ENCODE peak calls at places on chromosomes 3 and 15, in six cellular contexts. E is A549, N is SK-N-SH, D is AG10803, P is lower lobe of right lung, T is cardiac muscle cell. H is an unnamed sample.

GRCh38 chr3:107421170-107421792 is 44.0 kb downstream of the CCDC54 start:
- DNase-seq in N (peak), E (no peak), T (peak), D (peak), P (no peak), H (no peak)

GRCh38 chr15:25710184-25710583 is 152.9 kb downstream of the ATP10A start:
- DNase-seq in P (peak), E (peak), T (peak), D (peak), N (peak), H (peak)

GRCh38 chr3:36653095-36653494 is 111.3 kb downstream of the DCLK3 start:
- DNase-seq in T (no peak), P (no peak), D (peak), N (no peak), E (no peak), H (no peak)

GRCh38 chr3:120284702-120285507 is at the start of gene GPR156:
- DNase-seq in D (peak), E (peak), T (peak), P (no peak), N (peak), H (peak)

GRCh38 chr15:75104804-75105557 is 81.6 kb downstream of the PPCDC start:
- DNase-seq in T (peak), P (no peak), D (peak), N (no peak), E (peak), H (peak)

GRCh38 chr3:138729279-138729678 is 105.4 kb downstream of the PIK3CB start:
- DNase-seq in N (no peak), T (no peak), D (no peak), E (no peak), P (no peak), H (no peak)

GRCh38 chr3:137692803-137693431 is 71.2 kb upstream of the SOX14 start:
- DNase-seq in D (no peak), P (no peak), N (peak), E (no peak), T (no peak), H (peak)

GRCh38 chr3:139355502-139355901 is 11.7 kb downstream of the MRPS22 start:
- DNase-seq in E (no peak), D (peak), P (no peak), N (no peak), T (peak), H (no peak)

GRCh38 chr15:47188766-47189507 is 528.4 kb upstream of the SEMA6D start:
- DNase-seq in D (no peak), N (no peak), T (no peak), E (no peak), P (no peak), H (no peak)

GRCh38 chr15:47184405-47185221 is 532.7 kb upstream of the SEMA6D start:
- DNase-seq in N (peak), E (no peak), P (no peak), T (peak), D (peak), H (no peak)

GRCh38 chr15:47184003-47184404 is 533.3 kb upstream of the SEMA6D start:
- DNase-seq in T (no peak), N (peak), P (no peak), E (no peak), D (no peak), H (no peak)

GRCh38 chr15:47185222-47185800 is 532.0 kb upstream of the SEMA6D start:
- DNase-seq in N (no peak), D (no peak), T (peak), E (no peak), P (no peak), H (no peak)

DNA sequence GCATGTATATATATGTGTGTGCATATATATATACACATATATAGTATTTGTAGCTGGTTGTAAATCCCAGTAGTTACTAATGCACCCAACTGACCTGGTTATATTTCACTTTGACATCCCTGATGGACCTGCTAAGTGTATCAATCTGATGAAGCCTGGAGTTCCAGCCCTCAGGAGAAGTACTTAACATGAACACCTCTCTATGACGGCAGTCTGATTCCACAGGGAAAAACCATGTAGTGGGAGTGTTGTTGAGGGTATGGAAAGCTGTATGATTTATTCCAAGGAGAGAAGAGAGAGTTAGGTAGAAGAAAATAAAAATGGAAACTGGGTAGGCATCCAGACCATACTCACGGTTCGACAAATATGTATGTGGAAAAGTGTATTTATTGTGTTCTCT is 531.2 kb upstream of the SEMA6D start:
- DNase-seq in P (no peak), E (no peak), D (no peak), N (no peak), T (no peak), H (no peak)
- H3K4me3 ChIP-seq in P (no peak), E (no peak), D (no peak), N (no peak), T (no peak), H (no peak)

GRCh38 chr3:128254066-128254590 is 100.8 kb downstream of the EEFSEC start:
- DNase-seq in P (no peak), D (no peak), T (no peak), N (no peak), E (no peak), H (no peak)

GRCh38 chr3:128253150-128253549 is 99.9 kb downstream of the EEFSEC start:
- DNase-seq in T (no peak), N (no peak), P (no peak), D (no peak), E (no peak), H (no peak)

GRCh38 chr3:128257632-128258031 is 104.4 kb downstream of the EEFSEC start:
- DNase-seq in E (no peak), N (no peak), D (no peak), P (no peak), T (no peak), H (no peak)

GRCh38 chr3:128256131-128256530 is 102.8 kb downstream of the EEFSEC start:
- DNase-seq in D (no peak), E (no peak), N (no peak), P (no peak), T (no peak), H (no peak)

DNA sequence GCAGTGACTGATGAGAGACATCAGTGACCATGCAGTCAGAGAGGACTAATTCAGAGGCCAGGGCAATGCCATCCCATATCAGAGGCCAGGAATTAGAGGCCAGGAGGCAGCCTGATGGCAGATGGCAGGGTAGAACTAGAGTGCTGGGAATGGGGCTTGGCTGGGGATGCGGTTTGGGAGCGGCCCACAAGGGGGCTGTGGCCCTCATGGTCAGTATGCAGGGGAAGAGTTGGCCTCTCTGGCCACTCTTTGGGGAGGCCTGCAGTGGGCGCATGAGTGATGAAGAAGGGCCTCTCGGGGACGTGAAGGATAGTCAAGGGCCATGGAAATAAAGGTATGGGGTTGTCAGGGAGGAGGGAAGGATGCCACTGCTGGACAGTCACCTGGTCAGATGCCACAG is 101.7 kb downstream of the EEFSEC start:
- DNase-seq in T (no peak), P (no peak), D (no peak), N (no peak), E (no peak), H (peak)
- TF ChIP-seq CTCF in T (no peak), P (no peak), D (no peak), N (no peak), E (no peak), H (no peak)

GRCh38 chr3:134718736-134719135 is 67.9 kb upstream of the KY start:
- DNase-seq in P (no peak), N (no peak), T (peak), D (peak), E (no peak), H (no peak)
- H3K4me3 ChIP-seq in P (no peak), N (no peak), T (no peak), D (no peak), E (no peak), H (no peak)

DNA sequence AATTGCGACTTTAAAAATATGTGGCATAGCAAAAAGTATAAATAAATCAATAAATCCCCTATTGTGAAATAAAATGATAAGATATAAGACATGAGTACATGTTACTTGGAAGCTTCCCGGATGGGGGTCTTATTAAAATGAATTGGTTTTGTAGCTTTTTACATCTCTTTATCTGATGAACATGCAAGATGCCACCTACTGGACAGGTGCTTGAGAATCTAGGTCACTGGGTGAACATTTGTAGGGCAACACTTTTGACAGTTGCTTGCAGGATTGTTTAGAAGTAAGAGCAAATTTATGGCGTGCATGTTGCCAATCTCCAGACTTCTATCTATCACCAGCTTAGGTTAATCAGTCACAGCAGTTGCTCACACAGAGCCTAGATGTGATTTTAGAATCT is 362.7 kb upstream of the SUCLG2 start:
- DNase-seq in T (no peak), D (no peak), E (no peak), P (no peak), N (no peak), H (no peak)
- TF ChIP-seq CTCF in T (no peak), D (no peak), E (peak), P (no peak), N (no peak), H (peak)